ENCODE peak calls at places on chromosomes 4 and X, in seven cellular contexts. One of them, this sample, is unnamed.
A peak's percentile ranks its signal among the peaks of the same experiment; 100 is the strongest.

GRCh38 chr4:126558596-126558995 is 1074.2 kb upstream of the INTU start:
- DNase-seq in bronchial epithelial cell: no peak
- DNase-seq in ovary: no peak
- DNase-seq in astrocyte of the cerebellum: no peak
- DNase-seq in uterus: no peak
- DNase-seq in CD8-positive, alpha-beta T cell: no peak
- DNase-seq in hepatocyte: no peak
- DNase-seq in this sample: no peak

GRCh38 chr4:14069871-14070270 is 442.3 kb upstream of the BOD1L1 start:
- DNase-seq in bronchial epithelial cell: no peak
- DNase-seq in ovary: no peak
- DNase-seq in astrocyte of the cerebellum: no peak
- DNase-seq in uterus: no peak
- DNase-seq in CD8-positive, alpha-beta T cell: no peak
- DNase-seq in hepatocyte: no peak
- DNase-seq in this sample: no peak

GRCh38 chr4:41365726-41366125 is 109.0 kb downstream of the UCHL1 start:
- DNase-seq in bronchial epithelial cell: no peak
- DNase-seq in ovary: no peak
- DNase-seq in astrocyte of the cerebellum: no peak
- DNase-seq in uterus: no peak
- DNase-seq in CD8-positive, alpha-beta T cell: no peak
- DNase-seq in hepatocyte: no peak
- DNase-seq in this sample: no peak

GRCh38 chrX:129651756-129652564 is 2.8 kb downstream of the APLN start:
- DNase-seq in bronchial epithelial cell: no peak
- DNase-seq in ovary: no peak
- DNase-seq in astrocyte of the cerebellum: no peak
- DNase-seq in uterus: no peak
- DNase-seq in CD8-positive, alpha-beta T cell: no peak
- DNase-seq in hepatocyte: no peak
- DNase-seq in this sample: no peak

GRCh38 chr4:26023191-26023972 is 109.4 kb downstream of the SMIM20 start:
- DNase-seq in bronchial epithelial cell: no peak
- DNase-seq in ovary: no peak
- DNase-seq in astrocyte of the cerebellum: no peak
- DNase-seq in uterus: no peak
- DNase-seq in CD8-positive, alpha-beta T cell: no peak
- DNase-seq in hepatocyte: no peak
- DNase-seq in this sample: no peak

GRCh38 chr4:10034136-10034535 is 12.8 kb upstream of the SLC2A9 start:
- DNase-seq in bronchial epithelial cell: no peak
- DNase-seq in ovary: no peak
- DNase-seq in astrocyte of the cerebellum: no peak
- DNase-seq in uterus: no peak
- DNase-seq in CD8-positive, alpha-beta T cell: no peak
- DNase-seq in hepatocyte: no peak
- DNase-seq in this sample: no peak

GRCh38 chrX:72125331-72126047 is 6.2 kb downstream of the RTL5 start:
- DNase-seq in bronchial epithelial cell: no peak
- DNase-seq in ovary: no peak
- DNase-seq in astrocyte of the cerebellum: no peak
- DNase-seq in uterus: no peak
- DNase-seq in CD8-positive, alpha-beta T cell: no peak
- DNase-seq in hepatocyte: no peak
- DNase-seq in this sample: no peak

GRCh38 chr4:6161921-6162464 is 38.4 kb downstream of the JAKMIP1 start:
- DNase-seq in bronchial epithelial cell: no peak
- DNase-seq in ovary: no peak
- DNase-seq in astrocyte of the cerebellum: no peak
- DNase-seq in uterus: no peak
- DNase-seq in CD8-positive, alpha-beta T cell: no peak
- DNase-seq in hepatocyte: no peak
- DNase-seq in this sample: no peak

GRCh38 chr4:10582059-10582686 is 102.4 kb downstream of the CLNK start:
- DNase-seq in bronchial epithelial cell: peak; percentile 63
- DNase-seq in ovary: peak; percentile 60
- DNase-seq in astrocyte of the cerebellum: no peak
- DNase-seq in uterus: no peak
- DNase-seq in CD8-positive, alpha-beta T cell: no peak
- DNase-seq in hepatocyte: peak; percentile 77
- DNase-seq in this sample: no peak

GRCh38 chrX:78303086-78303485 is 24.3 kb downstream of the CYSLTR1 start:
- DNase-seq in bronchial epithelial cell: no peak
- DNase-seq in ovary: no peak
- DNase-seq in astrocyte of the cerebellum: no peak
- DNase-seq in uterus: no peak
- DNase-seq in CD8-positive, alpha-beta T cell: no peak
- DNase-seq in hepatocyte: no peak
- DNase-seq in this sample: no peak

GRCh38 chrX:27555514-27555913 is 34.6 kb upstream of the DCAF8L2 start:
- DNase-seq in bronchial epithelial cell: peak; percentile 14
- DNase-seq in ovary: no peak
- DNase-seq in astrocyte of the cerebellum: no peak
- DNase-seq in uterus: no peak
- DNase-seq in CD8-positive, alpha-beta T cell: no peak
- DNase-seq in hepatocyte: peak; percentile 37
- DNase-seq in this sample: no peak

GRCh38 chr4:132504438-132504837 is 644.7 kb upstream of the PCDH10 start:
- DNase-seq in bronchial epithelial cell: peak; percentile 17
- DNase-seq in ovary: no peak
- DNase-seq in astrocyte of the cerebellum: no peak
- DNase-seq in uterus: no peak
- DNase-seq in CD8-positive, alpha-beta T cell: no peak
- DNase-seq in hepatocyte: no peak
- DNase-seq in this sample: no peak

GRCh38 chr4:159150380-159150779 is 47.5 kb downstream of the RAPGEF2 start:
- DNase-seq in bronchial epithelial cell: no peak
- DNase-seq in ovary: no peak
- DNase-seq in astrocyte of the cerebellum: no peak
- DNase-seq in uterus: no peak
- DNase-seq in CD8-positive, alpha-beta T cell: no peak
- DNase-seq in hepatocyte: no peak
- DNase-seq in this sample: no peak

GRCh38 chr4:8537041-8537461 is 43.1 kb upstream of the GPR78 start:
- DNase-seq in bronchial epithelial cell: peak; percentile 90
- DNase-seq in ovary: peak; percentile 68
- DNase-seq in astrocyte of the cerebellum: peak; percentile 54
- DNase-seq in uterus: peak; percentile 70
- DNase-seq in CD8-positive, alpha-beta T cell: no peak
- DNase-seq in hepatocyte: peak; percentile 73
- DNase-seq in this sample: peak; percentile 72

GRCh38 chr4:56129431-56129861 is 180.7 kb downstream of the CEP135 start:
- DNase-seq in bronchial epithelial cell: no peak
- DNase-seq in ovary: no peak
- DNase-seq in astrocyte of the cerebellum: no peak
- DNase-seq in uterus: no peak
- DNase-seq in CD8-positive, alpha-beta T cell: no peak
- DNase-seq in hepatocyte: peak; percentile 63
- DNase-seq in this sample: no peak
- TF ChIP-seq CTCF in bronchial epithelial cell: peak; percentile 35
- TF ChIP-seq CTCF in ovary: no peak
- TF ChIP-seq CTCF in astrocyte of the cerebellum: peak; percentile 37
- TF ChIP-seq CTCF in uterus: no peak
- TF ChIP-seq CTCF in CD8-positive, alpha-beta T cell: no peak
- TF ChIP-seq CTCF in hepatocyte: peak; percentile 52
- TF ChIP-seq CTCF in this sample: no peak

DNA sequence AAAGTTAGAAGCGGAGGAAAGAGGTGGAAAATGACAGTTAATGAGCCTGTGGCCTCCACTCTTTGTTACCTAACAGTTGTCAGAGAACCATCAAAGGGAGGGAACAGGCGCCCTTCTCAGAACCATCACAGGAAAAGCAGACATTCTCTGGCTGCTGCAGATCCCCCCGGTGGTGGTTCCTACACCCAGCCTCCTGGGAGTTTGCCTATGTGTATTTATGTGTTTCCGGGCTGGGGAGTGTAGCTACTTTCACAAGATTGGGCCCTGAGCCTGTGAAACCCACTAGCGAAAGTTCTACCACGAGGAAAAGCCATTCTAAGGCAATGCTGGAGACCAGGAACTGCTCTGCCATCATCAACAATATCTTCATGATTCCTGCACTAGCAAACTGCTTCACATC is 52.7 kb upstream of the BCOR start:
- DNase-seq in bronchial epithelial cell: no peak
- DNase-seq in ovary: no peak
- DNase-seq in astrocyte of the cerebellum: no peak
- DNase-seq in uterus: no peak
- DNase-seq in CD8-positive, alpha-beta T cell: no peak
- DNase-seq in hepatocyte: no peak
- DNase-seq in this sample: no peak
- TF ChIP-seq CTCF in bronchial epithelial cell: no peak
- TF ChIP-seq CTCF in ovary: no peak
- TF ChIP-seq CTCF in astrocyte of the cerebellum: no peak
- TF ChIP-seq CTCF in uterus: no peak
- TF ChIP-seq CTCF in CD8-positive, alpha-beta T cell: no peak
- TF ChIP-seq CTCF in hepatocyte: no peak
- TF ChIP-seq CTCF in this sample: no peak

GRCh38 chrX:15349046-15349445 is 13.7 kb upstream of the PIGA start:
- DNase-seq in bronchial epithelial cell: peak; percentile 54
- DNase-seq in ovary: no peak
- DNase-seq in astrocyte of the cerebellum: peak; percentile 47
- DNase-seq in uterus: peak; percentile 52
- DNase-seq in CD8-positive, alpha-beta T cell: no peak
- DNase-seq in hepatocyte: peak; percentile 89
- DNase-seq in this sample: peak; percentile 47
- TF ChIP-seq CTCF in bronchial epithelial cell: peak; percentile 38
- TF ChIP-seq CTCF in ovary: no peak
- TF ChIP-seq CTCF in astrocyte of the cerebellum: peak; percentile 53
- TF ChIP-seq CTCF in uterus: peak; percentile 55
- TF ChIP-seq CTCF in CD8-positive, alpha-beta T cell: no peak
- TF ChIP-seq CTCF in hepatocyte: peak; percentile 80
- TF ChIP-seq CTCF in this sample: peak; percentile 59

DNA sequence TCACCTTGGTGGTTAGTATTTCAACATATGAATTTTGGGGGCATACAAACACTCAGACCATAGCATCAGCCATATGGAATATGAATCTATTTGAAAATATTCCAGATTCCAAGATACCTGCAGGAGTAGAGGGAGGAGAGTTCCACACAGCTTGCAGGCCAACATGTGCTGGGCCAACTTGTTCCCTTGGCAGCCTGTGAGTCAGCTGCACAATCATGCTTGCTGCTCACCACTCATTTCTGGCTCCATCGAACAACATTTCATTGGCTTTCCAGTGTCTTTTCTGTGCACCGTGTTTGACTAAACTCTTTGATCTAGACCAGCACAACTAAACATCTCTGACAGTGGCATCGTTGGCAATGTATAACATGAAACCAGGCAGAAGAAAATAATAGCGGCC is 282.5 kb upstream of the RASGEF1B start:
- DNase-seq in bronchial epithelial cell: peak; percentile 14
- DNase-seq in ovary: no peak
- DNase-seq in astrocyte of the cerebellum: no peak
- DNase-seq in uterus: no peak
- DNase-seq in CD8-positive, alpha-beta T cell: no peak
- DNase-seq in hepatocyte: no peak
- DNase-seq in this sample: no peak
- TF ChIP-seq CTCF in bronchial epithelial cell: no peak
- TF ChIP-seq CTCF in ovary: no peak
- TF ChIP-seq CTCF in astrocyte of the cerebellum: no peak
- TF ChIP-seq CTCF in uterus: no peak
- TF ChIP-seq CTCF in CD8-positive, alpha-beta T cell: no peak
- TF ChIP-seq CTCF in hepatocyte: no peak
- TF ChIP-seq CTCF in this sample: no peak

GRCh38 chr4:150255610-150256580 is 177.7 kb downstream of the DCLK2 start:
- DNase-seq in bronchial epithelial cell: no peak
- DNase-seq in ovary: no peak
- DNase-seq in astrocyte of the cerebellum: no peak
- DNase-seq in uterus: no peak
- DNase-seq in CD8-positive, alpha-beta T cell: no peak
- DNase-seq in hepatocyte: no peak
- DNase-seq in this sample: no peak
- TF ChIP-seq CTCF in bronchial epithelial cell: no peak
- TF ChIP-seq CTCF in ovary: no peak
- TF ChIP-seq CTCF in astrocyte of the cerebellum: no peak
- TF ChIP-seq CTCF in uterus: no peak
- TF ChIP-seq CTCF in CD8-positive, alpha-beta T cell: no peak
- TF ChIP-seq CTCF in hepatocyte: no peak
- TF ChIP-seq CTCF in this sample: no peak

DNA sequence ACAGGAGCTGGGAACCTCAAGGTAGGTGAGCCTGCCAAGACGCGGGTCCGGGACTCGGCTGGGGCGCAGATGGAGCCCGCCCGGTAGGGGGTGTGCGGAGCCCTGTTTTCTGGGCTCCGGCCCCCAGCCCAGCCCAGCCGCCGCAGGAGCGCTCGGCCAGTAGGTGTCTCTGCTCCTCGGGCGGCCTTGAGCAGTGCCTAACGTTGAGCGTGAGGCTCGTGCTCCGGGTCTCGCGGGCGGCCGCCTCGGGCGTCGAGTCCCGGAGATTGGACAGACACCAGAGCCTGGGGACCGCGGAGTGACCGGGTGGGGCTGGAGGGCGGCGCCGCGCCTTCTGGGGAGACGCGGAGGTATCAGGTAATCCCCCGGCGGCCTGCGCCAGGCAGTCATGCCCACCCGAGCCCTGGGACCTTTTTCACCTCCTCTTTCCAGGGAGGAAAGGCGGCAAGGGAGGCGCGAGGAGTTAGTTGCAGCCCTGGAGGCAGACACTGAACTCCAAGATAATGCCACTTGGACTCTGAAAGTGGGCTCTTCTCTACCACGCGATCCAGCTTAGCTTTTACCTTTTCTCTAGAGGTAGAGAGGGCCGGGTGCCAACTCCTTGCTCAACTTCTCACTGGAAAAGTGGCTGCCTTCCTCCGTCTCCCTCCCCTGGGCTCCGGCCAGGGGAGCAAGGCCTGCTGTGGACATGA is 14.5 kb upstream of the FGG start:
- DNase-seq in bronchial epithelial cell: peak; percentile 50
- DNase-seq in ovary: peak; percentile 44
- DNase-seq in astrocyte of the cerebellum: no peak
- DNase-seq in uterus: peak; percentile 28
- DNase-seq in CD8-positive, alpha-beta T cell: peak; percentile 27
- DNase-seq in hepatocyte: peak; percentile 88
- DNase-seq in this sample: no peak
- TF ChIP-seq CTCF in bronchial epithelial cell: peak; percentile 89
- TF ChIP-seq CTCF in ovary: no peak
- TF ChIP-seq CTCF in astrocyte of the cerebellum: peak; percentile 60
- TF ChIP-seq CTCF in uterus: no peak
- TF ChIP-seq CTCF in CD8-positive, alpha-beta T cell: no peak
- TF ChIP-seq CTCF in hepatocyte: peak; percentile 69
- TF ChIP-seq CTCF in this sample: peak; percentile 45

GRCh38 chr4:77190053-77190452 is 33.0 kb downstream of the CCNG2 start:
- DNase-seq in bronchial epithelial cell: peak; percentile 84
- DNase-seq in ovary: no peak
- DNase-seq in astrocyte of the cerebellum: no peak
- DNase-seq in uterus: no peak
- DNase-seq in CD8-positive, alpha-beta T cell: no peak
- DNase-seq in hepatocyte: peak; percentile 66
- DNase-seq in this sample: no peak
- TF ChIP-seq CTCF in bronchial epithelial cell: no peak
- TF ChIP-seq CTCF in ovary: no peak
- TF ChIP-seq CTCF in astrocyte of the cerebellum: no peak
- TF ChIP-seq CTCF in uterus: no peak
- TF ChIP-seq CTCF in CD8-positive, alpha-beta T cell: no peak
- TF ChIP-seq CTCF in hepatocyte: no peak
- TF ChIP-seq CTCF in this sample: no peak